ENCODE peak calls at places on chromosomes 11 and 22, in ten cellular contexts. One of them, this sample, is unnamed.

GRCh38 chr11:124643042-124643604 is 20.5 kb downstream of the TBRG1 start:
- DNase-seq in epithelial cell of proximal tubule: no peak
- DNase-seq in cerebellar cortex: no peak
- DNase-seq in Caco-2: no peak
- DNase-seq in IMR-90: no peak
- DNase-seq in lower lobe of right lung: no peak
- DNase-seq in iPS DF 6.9: no peak
- DNase-seq in SK-N-DZ: no peak
- DNase-seq in fibroblast of lung: no peak
- DNase-seq in cardiac fibroblast: no peak
- DNase-seq in this sample: no peak

GRCh38 chr11:69939551-69940245 is 120.5 kb upstream of the FGF3 start:
- DNase-seq in epithelial cell of proximal tubule: no peak
- DNase-seq in cerebellar cortex: no peak
- DNase-seq in Caco-2: peak
- DNase-seq in IMR-90: peak
- DNase-seq in lower lobe of right lung: peak
- DNase-seq in iPS DF 6.9: no peak
- DNase-seq in SK-N-DZ: no peak
- DNase-seq in fibroblast of lung: peak
- DNase-seq in cardiac fibroblast: peak
- DNase-seq in this sample: peak

GRCh38 chr22:37990862-37991261 is 6.5 kb upstream of the SOX10 start:
- DNase-seq in epithelial cell of proximal tubule: no peak
- DNase-seq in cerebellar cortex: no peak
- DNase-seq in Caco-2: no peak
- DNase-seq in IMR-90: no peak
- DNase-seq in lower lobe of right lung: no peak
- DNase-seq in iPS DF 6.9: no peak
- DNase-seq in SK-N-DZ: no peak
- DNase-seq in fibroblast of lung: no peak
- DNase-seq in cardiac fibroblast: no peak
- DNase-seq in this sample: no peak

GRCh38 chr11:28808771-28809170 is 700.6 kb downstream of the METTL15 start:
- DNase-seq in epithelial cell of proximal tubule: no peak
- DNase-seq in cerebellar cortex: no peak
- DNase-seq in Caco-2: no peak
- DNase-seq in IMR-90: no peak
- DNase-seq in lower lobe of right lung: no peak
- DNase-seq in iPS DF 6.9: no peak
- DNase-seq in SK-N-DZ: no peak
- DNase-seq in fibroblast of lung: no peak
- DNase-seq in cardiac fibroblast: peak
- DNase-seq in this sample: no peak

GRCh38 chr11:110430267-110431211 is 791 bp downstream of the FDX1 start:
- DNase-seq in epithelial cell of proximal tubule: no peak
- DNase-seq in cerebellar cortex: peak
- DNase-seq in Caco-2: peak
- DNase-seq in IMR-90: peak
- DNase-seq in lower lobe of right lung: no peak
- DNase-seq in iPS DF 6.9: no peak
- DNase-seq in SK-N-DZ: peak
- DNase-seq in fibroblast of lung: peak
- DNase-seq in cardiac fibroblast: peak
- DNase-seq in this sample: peak

GRCh38 chr11:92122561-92122960 is 102.1 kb upstream of the FAT3 start:
- DNase-seq in epithelial cell of proximal tubule: no peak
- DNase-seq in cerebellar cortex: no peak
- DNase-seq in Caco-2: no peak
- DNase-seq in IMR-90: no peak
- DNase-seq in lower lobe of right lung: no peak
- DNase-seq in iPS DF 6.9: no peak
- DNase-seq in SK-N-DZ: no peak
- DNase-seq in fibroblast of lung: no peak
- DNase-seq in cardiac fibroblast: peak
- DNase-seq in this sample: no peak

GRCh38 chr11:15158351-15159015 is 43.8 kb downstream of the INSC start:
- DNase-seq in epithelial cell of proximal tubule: no peak
- DNase-seq in cerebellar cortex: no peak
- DNase-seq in Caco-2: no peak
- DNase-seq in IMR-90: peak
- DNase-seq in lower lobe of right lung: no peak
- DNase-seq in iPS DF 6.9: no peak
- DNase-seq in SK-N-DZ: no peak
- DNase-seq in fibroblast of lung: peak
- DNase-seq in cardiac fibroblast: peak
- DNase-seq in this sample: no peak

GRCh38 chr22:43110927-43111623 is 525 bp downstream of the BIK start:
- DNase-seq in epithelial cell of proximal tubule: no peak
- DNase-seq in cerebellar cortex: no peak
- DNase-seq in Caco-2: no peak
- DNase-seq in IMR-90: no peak
- DNase-seq in lower lobe of right lung: peak
- DNase-seq in iPS DF 6.9: no peak
- DNase-seq in SK-N-DZ: no peak
- DNase-seq in fibroblast of lung: no peak
- DNase-seq in cardiac fibroblast: no peak
- DNase-seq in this sample: peak

GRCh38 chr11:93570759-93571413 is 27.7 kb upstream of the SMCO4 start:
- DNase-seq in epithelial cell of proximal tubule: peak
- DNase-seq in cerebellar cortex: no peak
- DNase-seq in Caco-2: peak
- DNase-seq in IMR-90: peak
- DNase-seq in lower lobe of right lung: no peak
- DNase-seq in iPS DF 6.9: no peak
- DNase-seq in SK-N-DZ: no peak
- DNase-seq in fibroblast of lung: peak
- DNase-seq in cardiac fibroblast: peak
- DNase-seq in this sample: no peak